ENCODE peak calls at places on chromosomes 3 and 15, in eight cellular contexts. One of them, this sample, is unnamed.

GRCh38 chr15:43920201-43920600 is 93.4 kb downstream of the WDR76 start:
- DNase-seq in PC-3: no peak
- DNase-seq in left ventricle myocardium inferior: no peak
- DNase-seq in CD4-positive, alpha-beta T cell: no peak
- DNase-seq in kidney epithelial cell: no peak
- DNase-seq in colonic mucosa: no peak
- DNase-seq in heart left ventricle: no peak
- DNase-seq in stomach: no peak
- DNase-seq in this sample: no peak

GRCh38 chr15:98292442-98293240 is 332.1 kb downstream of the ARRDC4 start:
- DNase-seq in colonic mucosa: peak
- DNase-seq in kidney epithelial cell: no peak
- DNase-seq in heart left ventricle: no peak
- DNase-seq in stomach: peak
- DNase-seq in PC-3: peak
- DNase-seq in CD4-positive, alpha-beta T cell: no peak
- DNase-seq in left ventricle myocardium inferior: peak
- DNase-seq in this sample: no peak

GRCh38 chr15:60973637-60974415 is 255.3 kb downstream of the RORA start:
- DNase-seq in PC-3: peak
- DNase-seq in left ventricle myocardium inferior: no peak
- DNase-seq in kidney epithelial cell: no peak
- DNase-seq in heart left ventricle: no peak
- DNase-seq in colonic mucosa: no peak
- DNase-seq in stomach: no peak
- DNase-seq in CD4-positive, alpha-beta T cell: no peak
- DNase-seq in this sample: no peak

GRCh38 chr3:16885948-16886683 is 1.4 kb downstream of the PLCL2 start:
- DNase-seq in stomach: no peak
- DNase-seq in PC-3: peak
- DNase-seq in kidney epithelial cell: no peak
- DNase-seq in CD4-positive, alpha-beta T cell: no peak
- DNase-seq in colonic mucosa: peak
- DNase-seq in left ventricle myocardium inferior: no peak
- DNase-seq in heart left ventricle: peak
- DNase-seq in this sample: no peak

GRCh38 chr3:56125358-56126005 is 342.8 kb downstream of the ERC2 start:
- DNase-seq in PC-3: peak
- DNase-seq in colonic mucosa: no peak
- DNase-seq in CD4-positive, alpha-beta T cell: no peak
- DNase-seq in heart left ventricle: no peak
- DNase-seq in left ventricle myocardium inferior: peak
- DNase-seq in stomach: no peak
- DNase-seq in kidney epithelial cell: peak
- DNase-seq in this sample: no peak

GRCh38 chr3:42498791-42499477 is 3.5 kb upstream of the VIPR1 start:
- DNase-seq in left ventricle myocardium inferior: no peak
- DNase-seq in colonic mucosa: peak
- DNase-seq in stomach: peak
- DNase-seq in CD4-positive, alpha-beta T cell: no peak
- DNase-seq in PC-3: no peak
- DNase-seq in heart left ventricle: no peak
- DNase-seq in kidney epithelial cell: no peak
- DNase-seq in this sample: peak

GRCh38 chr3:100562224-100562857 is 47.1 kb upstream of the ADGRG7 start:
- DNase-seq in colonic mucosa: no peak
- DNase-seq in heart left ventricle: no peak
- DNase-seq in kidney epithelial cell: no peak
- DNase-seq in left ventricle myocardium inferior: no peak
- DNase-seq in PC-3: no peak
- DNase-seq in CD4-positive, alpha-beta T cell: no peak
- DNase-seq in stomach: no peak
- DNase-seq in this sample: no peak

GRCh38 chr3:86958534-86958933 is 32.4 kb downstream of the VGLL3 start:
- DNase-seq in PC-3: peak
- DNase-seq in left ventricle myocardium inferior: no peak
- DNase-seq in kidney epithelial cell: peak
- DNase-seq in colonic mucosa: no peak
- DNase-seq in heart left ventricle: no peak
- DNase-seq in CD4-positive, alpha-beta T cell: no peak
- DNase-seq in stomach: no peak
- DNase-seq in this sample: no peak

GRCh38 chr3:113906568-113907140 is 41.2 kb upstream of the ZDHHC23 start:
- DNase-seq in heart left ventricle: no peak
- DNase-seq in kidney epithelial cell: no peak
- DNase-seq in colonic mucosa: no peak
- DNase-seq in left ventricle myocardium inferior: no peak
- DNase-seq in stomach: no peak
- DNase-seq in PC-3: peak
- DNase-seq in CD4-positive, alpha-beta T cell: no peak
- DNase-seq in this sample: no peak

GRCh38 chr3:53719796-53720195 is 126.4 kb downstream of the CHDH start:
- DNase-seq in CD4-positive, alpha-beta T cell: no peak
- DNase-seq in heart left ventricle: no peak
- DNase-seq in left ventricle myocardium inferior: no peak
- DNase-seq in colonic mucosa: no peak
- DNase-seq in kidney epithelial cell: no peak
- DNase-seq in PC-3: no peak
- DNase-seq in stomach: no peak
- DNase-seq in this sample: no peak

GRCh38 chr15:48041454-48041853 is 79.3 kb upstream of the SLC24A5 start:
- DNase-seq in stomach: no peak
- DNase-seq in CD4-positive, alpha-beta T cell: no peak
- DNase-seq in heart left ventricle: no peak
- DNase-seq in left ventricle myocardium inferior: no peak
- DNase-seq in kidney epithelial cell: no peak
- DNase-seq in PC-3: no peak
- DNase-seq in colonic mucosa: no peak
- DNase-seq in this sample: no peak

GRCh38 chr3:42700366-42701288 is 2.0 kb downstream of the HHATL start:
- DNase-seq in PC-3: no peak
- DNase-seq in stomach: peak
- DNase-seq in heart left ventricle: no peak
- DNase-seq in colonic mucosa: no peak
- DNase-seq in kidney epithelial cell: no peak
- DNase-seq in CD4-positive, alpha-beta T cell: no peak
- DNase-seq in left ventricle myocardium inferior: no peak
- DNase-seq in this sample: no peak

GRCh38 chr3:53805463-53806159 is 40.6 kb downstream of the CHDH start:
- DNase-seq in heart left ventricle: no peak
- DNase-seq in CD4-positive, alpha-beta T cell: no peak
- DNase-seq in kidney epithelial cell: no peak
- DNase-seq in colonic mucosa: no peak
- DNase-seq in PC-3: no peak
- DNase-seq in left ventricle myocardium inferior: no peak
- DNase-seq in stomach: no peak
- DNase-seq in this sample: no peak

GRCh38 chr15:99450896-99451358 is 114.9 kb upstream of the MEF2A start:
- DNase-seq in left ventricle myocardium inferior: peak
- DNase-seq in colonic mucosa: peak
- DNase-seq in stomach: peak
- DNase-seq in CD4-positive, alpha-beta T cell: peak
- DNase-seq in heart left ventricle: peak
- DNase-seq in kidney epithelial cell: no peak
- DNase-seq in PC-3: no peak
- DNase-seq in this sample: peak

GRCh38 chr15:96585634-96586386 is 255.3 kb downstream of the NR2F2 start:
- DNase-seq in left ventricle myocardium inferior: no peak
- DNase-seq in stomach: no peak
- DNase-seq in heart left ventricle: no peak
- DNase-seq in kidney epithelial cell: no peak
- DNase-seq in PC-3: peak
- DNase-seq in colonic mucosa: no peak
- DNase-seq in CD4-positive, alpha-beta T cell: no peak
- DNase-seq in this sample: no peak

GRCh38 chr3:115627180-115628074 is 4.1 kb downstream of the GAP43 start:
- DNase-seq in CD4-positive, alpha-beta T cell: no peak
- DNase-seq in colonic mucosa: no peak
- DNase-seq in left ventricle myocardium inferior: no peak
- DNase-seq in heart left ventricle: no peak
- DNase-seq in PC-3: no peak
- DNase-seq in stomach: no peak
- DNase-seq in kidney epithelial cell: no peak
- DNase-seq in this sample: no peak

GRCh38 chr3:70231224-70231623 is 81.2 kb downstream of the MDFIC2 start:
- DNase-seq in colonic mucosa: no peak
- DNase-seq in stomach: no peak
- DNase-seq in heart left ventricle: no peak
- DNase-seq in kidney epithelial cell: no peak
- DNase-seq in CD4-positive, alpha-beta T cell: no peak
- DNase-seq in left ventricle myocardium inferior: no peak
- DNase-seq in PC-3: no peak
- DNase-seq in this sample: no peak

GRCh38 chr3:49021213-49021812 is 608 bp upstream of the NDUFAF3 start:
- DNase-seq in PC-3: peak
- DNase-seq in CD4-positive, alpha-beta T cell: peak
- DNase-seq in kidney epithelial cell: peak
- DNase-seq in stomach: peak
- DNase-seq in left ventricle myocardium inferior: peak
- DNase-seq in heart left ventricle: peak
- DNase-seq in colonic mucosa: peak
- DNase-seq in this sample: peak

GRCh38 chr3:109018828-109019227 is 65.1 kb upstream of the GUCA1C start:
- DNase-seq in kidney epithelial cell: no peak
- DNase-seq in heart left ventricle: no peak
- DNase-seq in colonic mucosa: no peak
- DNase-seq in CD4-positive, alpha-beta T cell: no peak
- DNase-seq in left ventricle myocardium inferior: no peak
- DNase-seq in PC-3: peak
- DNase-seq in stomach: no peak
- DNase-seq in this sample: no peak

GRCh38 chr15:38867556-38867955 is 302.9 kb upstream of the RASGRP1 start:
- DNase-seq in PC-3: no peak
- DNase-seq in kidney epithelial cell: no peak
- DNase-seq in stomach: no peak
- DNase-seq in left ventricle myocardium inferior: no peak
- DNase-seq in heart left ventricle: no peak
- DNase-seq in colonic mucosa: no peak
- DNase-seq in CD4-positive, alpha-beta T cell: no peak
- DNase-seq in this sample: no peak

GRCh38 chr3:53974314-53974713 is 82.7 kb upstream of the SELENOK start:
- DNase-seq in CD4-positive, alpha-beta T cell: no peak
- DNase-seq in kidney epithelial cell: no peak
- DNase-seq in colonic mucosa: no peak
- DNase-seq in left ventricle myocardium inferior: no peak
- DNase-seq in PC-3: no peak
- DNase-seq in stomach: no peak
- DNase-seq in heart left ventricle: no peak
- DNase-seq in this sample: no peak

GRCh38 chr3:128311441-128311844 is 155.2 kb downstream of the DNAJB8 start:
- DNase-seq in kidney epithelial cell: no peak
- DNase-seq in left ventricle myocardium inferior: peak
- DNase-seq in heart left ventricle: no peak
- DNase-seq in colonic mucosa: no peak
- DNase-seq in stomach: no peak
- DNase-seq in PC-3: no peak
- DNase-seq in CD4-positive, alpha-beta T cell: no peak
- DNase-seq in this sample: peak

GRCh38 chr3:107846282-107846852 is 244.5 kb downstream of the CD47 start:
- DNase-seq in CD4-positive, alpha-beta T cell: peak
- DNase-seq in left ventricle myocardium inferior: peak
- DNase-seq in stomach: peak
- DNase-seq in PC-3: peak
- DNase-seq in colonic mucosa: peak
- DNase-seq in heart left ventricle: peak
- DNase-seq in kidney epithelial cell: peak
- DNase-seq in this sample: no peak

DNA sequence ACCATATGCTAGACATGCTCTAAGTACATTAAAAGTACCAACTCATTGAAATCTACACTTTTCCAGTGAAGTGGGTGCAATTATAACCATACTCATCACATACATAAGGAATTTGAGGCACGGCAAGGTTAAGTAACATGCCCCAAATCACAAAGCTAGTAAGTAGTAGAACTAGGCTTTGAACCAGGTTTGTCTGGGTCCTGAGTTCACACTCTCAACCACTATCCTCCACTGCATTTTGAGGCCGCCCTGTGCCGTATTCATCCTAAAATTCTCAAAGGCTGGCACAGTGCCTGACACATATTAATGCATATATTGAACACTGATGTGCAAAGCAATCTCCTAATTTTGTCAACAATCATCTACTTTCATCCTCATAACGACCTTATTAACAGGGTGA is 68.8 kb upstream of the CDV3 start:
- DNase-seq in PC-3: no peak
- DNase-seq in heart left ventricle: no peak
- DNase-seq in colonic mucosa: no peak
- DNase-seq in CD4-positive, alpha-beta T cell: no peak
- DNase-seq in kidney epithelial cell: no peak
- DNase-seq in left ventricle myocardium inferior: no peak
- DNase-seq in stomach: no peak
- DNase-seq in this sample: no peak
- TF ChIP-seq CTCF in PC-3: no peak
- TF ChIP-seq CTCF in heart left ventricle: no peak
- TF ChIP-seq CTCF in colonic mucosa: no peak
- TF ChIP-seq CTCF in CD4-positive, alpha-beta T cell: no peak
- TF ChIP-seq CTCF in kidney epithelial cell: no peak
- TF ChIP-seq CTCF in left ventricle myocardium inferior: no peak
- TF ChIP-seq CTCF in stomach: no peak
- TF ChIP-seq CTCF in this sample: no peak

GRCh38 chr3:39725321-39725720 is 84.1 kb upstream of the MYRIP start:
- DNase-seq in PC-3: no peak
- DNase-seq in left ventricle myocardium inferior: no peak
- DNase-seq in colonic mucosa: no peak
- DNase-seq in stomach: no peak
- DNase-seq in kidney epithelial cell: no peak
- DNase-seq in CD4-positive, alpha-beta T cell: no peak
- DNase-seq in heart left ventricle: no peak
- DNase-seq in this sample: no peak

GRCh38 chr3:39724233-39724846 is 85.1 kb upstream of the MYRIP start:
- DNase-seq in heart left ventricle: no peak
- DNase-seq in PC-3: no peak
- DNase-seq in kidney epithelial cell: no peak
- DNase-seq in left ventricle myocardium inferior: no peak
- DNase-seq in stomach: no peak
- DNase-seq in CD4-positive, alpha-beta T cell: no peak
- DNase-seq in colonic mucosa: no peak
- DNase-seq in this sample: no peak

GRCh38 chr3:39727415-39727814 is 82.0 kb upstream of the MYRIP start:
- DNase-seq in PC-3: no peak
- DNase-seq in CD4-positive, alpha-beta T cell: no peak
- DNase-seq in stomach: no peak
- DNase-seq in colonic mucosa: no peak
- DNase-seq in kidney epithelial cell: no peak
- DNase-seq in left ventricle myocardium inferior: no peak
- DNase-seq in heart left ventricle: no peak
- DNase-seq in this sample: no peak
- TF ChIP-seq CTCF in PC-3: no peak
- TF ChIP-seq CTCF in CD4-positive, alpha-beta T cell: no peak
- TF ChIP-seq CTCF in stomach: no peak
- TF ChIP-seq CTCF in colonic mucosa: no peak
- TF ChIP-seq CTCF in kidney epithelial cell: no peak
- TF ChIP-seq CTCF in left ventricle myocardium inferior: no peak
- TF ChIP-seq CTCF in heart left ventricle: no peak
- TF ChIP-seq CTCF in this sample: no peak

GRCh38 chr3:150184426-150185071 is 213.9 kb upstream of the PFN2 start:
- DNase-seq in left ventricle myocardium inferior: no peak
- DNase-seq in stomach: no peak
- DNase-seq in colonic mucosa: no peak
- DNase-seq in CD4-positive, alpha-beta T cell: no peak
- DNase-seq in heart left ventricle: no peak
- DNase-seq in PC-3: peak
- DNase-seq in kidney epithelial cell: no peak
- DNase-seq in this sample: no peak
- TF ChIP-seq CTCF in left ventricle myocardium inferior: peak
- TF ChIP-seq CTCF in stomach: no peak
- TF ChIP-seq CTCF in colonic mucosa: no peak
- TF ChIP-seq CTCF in CD4-positive, alpha-beta T cell: peak
- TF ChIP-seq CTCF in heart left ventricle: no peak
- TF ChIP-seq CTCF in PC-3: peak
- TF ChIP-seq CTCF in kidney epithelial cell: no peak
- TF ChIP-seq CTCF in this sample: peak

GRCh38 chr15:29938701-29939340 is 116.6 kb upstream of the TJP1 start:
- DNase-seq in heart left ventricle: no peak
- DNase-seq in stomach: no peak
- DNase-seq in left ventricle myocardium inferior: no peak
- DNase-seq in colonic mucosa: no peak
- DNase-seq in kidney epithelial cell: no peak
- DNase-seq in CD4-positive, alpha-beta T cell: no peak
- DNase-seq in PC-3: peak
- DNase-seq in this sample: no peak
- TF ChIP-seq CTCF in heart left ventricle: no peak
- TF ChIP-seq CTCF in stomach: no peak
- TF ChIP-seq CTCF in left ventricle myocardium inferior: peak
- TF ChIP-seq CTCF in colonic mucosa: no peak
- TF ChIP-seq CTCF in kidney epithelial cell: peak
- TF ChIP-seq CTCF in CD4-positive, alpha-beta T cell: no peak
- TF ChIP-seq CTCF in PC-3: peak
- TF ChIP-seq CTCF in this sample: no peak

This sample was measured in CD14-positive monocyte.